ENCODE peak calls at places on chromosomes 16 and 17, in four cellular contexts. T is lower lobe of right lung, C is ascending aorta, S is psoas muscle. H is an unnamed sample.
A peak's percentile ranks its signal among the peaks of the same experiment; 100 is the strongest.

GRCh38 chr16:70269471-70269870 is 17.7 kb upstream of the EXOSC6 start:
- DNase-seq in T (no peak), C (no peak), S (peak; percentile 35), H (peak; percentile 63)

GRCh38 chr17:61783556-61784304 is 79.6 kb downstream of the BRIP1 start:
- DNase-seq in T (no peak), C (no peak), S (no peak), H (no peak)

GRCh38 chr17:296906-297690 is 55.5 kb downstream of the RPH3AL start:
- DNase-seq in T (peak; percentile 24), C (peak; percentile 45), S (peak; percentile 48), H (peak; percentile 54)

GRCh38 chr16:11253009-11253994 is 2.7 kb downstream of the SOCS1 start:
- DNase-seq in T (no peak), C (no peak), S (no peak), H (no peak)

GRCh38 chr17:71085238-71086033 is 916.1 kb downstream of the KCNJ2 start:
- DNase-seq in T (no peak), C (no peak), S (no peak), H (no peak)

GRCh38 chr17:50593321-50593720 is 32.8 kb downstream of the CACNA1G start:
- DNase-seq in T (peak; percentile 85), C (no peak), S (no peak), H (no peak)

GRCh38 chr16:30934827-30935557 is 11.6 kb downstream of the FBXL19 start:
- DNase-seq in T (peak; percentile 69), C (no peak), S (peak; percentile 71), H (no peak)

GRCh38 chr16:89577055-89577759 is 1.6 kb downstream of the CPNE7 start:
- DNase-seq in T (no peak), C (no peak), S (no peak), H (no peak)

GRCh38 chr17:79160980-79161621 is 86.5 kb downstream of the ENGASE start:
- DNase-seq in T (no peak), C (no peak), S (no peak), H (no peak)

GRCh38 chr17:3977387-3977786 is 13.2 kb upstream of the ATP2A3 start:
- DNase-seq in T (peak; percentile 46), C (no peak), S (peak; percentile 53), H (no peak)

GRCh38 chr17:3979276-3979583 is 15.0 kb upstream of the ATP2A3 start:
- DNase-seq in T (peak; percentile 25), C (no peak), S (peak; percentile 10), H (peak; percentile 34)

GRCh38 chr17:3980381-3980975 is 16.2 kb upstream of the ATP2A3 start:
- DNase-seq in T (peak; percentile 37), C (no peak), S (peak; percentile 20), H (no peak)

GRCh38 chr17:3976675-3977171 is 12.5 kb upstream of the ATP2A3 start:
- DNase-seq in T (peak; percentile 92), C (peak; percentile 87), S (peak; percentile 91), H (peak; percentile 84)

GRCh38 chr17:3978421-3979275 is 14.4 kb upstream of the ATP2A3 start:
- DNase-seq in T (peak; percentile 24), C (no peak), S (peak; percentile 32), H (peak; percentile 56)
- H3K27ac ChIP-seq in T (peak overlapping the region; percentile 62), C (peak overlapping the region; percentile 46), S (no peak overlapping the region), H (no peak overlapping the region)

GRCh38 chr17:42363767-42364585 is 24.3 kb downstream of the STAT3 start:
- DNase-seq in T (no peak), C (peak; percentile 76), S (no peak), H (no peak)
- H3K27ac ChIP-seq in T (no peak overlapping the region), C (peak overlapping the region; percentile 88), S (peak overlapping the region; percentile 74), H (no peak overlapping the region)

DNA sequence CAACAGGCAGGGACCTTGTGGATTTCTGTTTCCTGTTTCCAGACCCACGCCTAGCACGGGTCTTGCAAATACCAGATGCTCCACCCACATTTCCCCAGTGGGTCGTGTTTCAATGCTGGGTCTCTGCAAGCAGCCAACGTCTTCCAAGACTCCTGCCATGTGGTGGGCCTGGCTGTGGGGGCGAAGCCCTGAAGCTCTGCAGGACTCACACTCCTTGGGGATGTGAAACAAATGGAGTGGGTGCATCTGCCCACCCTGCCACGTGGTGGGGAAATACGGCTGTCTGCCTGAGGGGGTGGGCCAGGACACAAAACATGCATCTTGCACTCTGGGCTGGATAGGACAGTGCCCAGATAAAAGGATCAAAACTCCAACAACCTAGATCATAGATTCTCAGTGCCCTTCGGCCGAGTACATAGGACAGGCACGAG is 32.6 kb downstream of the FA2H start:
- DNase-seq in T (no peak), C (no peak), S (no peak), H (peak; percentile 62)
- H3K27ac ChIP-seq in T (no peak overlapping the region), C (no peak overlapping the region), S (no peak overlapping the region), H (no peak overlapping the region)

GRCh38 chr17:10196936-10197335 is 1.5 kb downstream of the GAS7 start:
- DNase-seq in T (no peak), C (no peak), S (no peak), H (no peak)
- H3K27ac ChIP-seq in T (no peak overlapping the region), C (no peak overlapping the region), S (no peak overlapping the region), H (peak overlapping the region; percentile 81)

GRCh38 chr17:4514206-4514605 is 15.5 kb downstream of the SPNS2 start:
- DNase-seq in T (peak; percentile 75), C (no peak), S (no peak), H (peak; percentile 67)
- H3K27ac ChIP-seq in T (peak overlapping the region; percentile 70), C (peak overlapping the region; percentile 53), S (no peak overlapping the region), H (peak overlapping the region; percentile 59)